ENCODE peak calls at places on chromosomes 16 and 17, in seven cellular contexts. U, R, Z, M, B, P and X are unnamed samples.

GRCh38 chr17:70366421-70366820 is 197.1 kb downstream of the KCNJ2 start:
- DNase-seq in U (no peak), R (no peak), Z (no peak), M (no peak), B (no peak), P (no peak), X (no peak)

GRCh38 chr16:9123871-9124270 is 32.4 kb downstream of the HAPSTR1 start:
- DNase-seq in U (peak), R (no peak), Z (peak), M (no peak), B (no peak), P (no peak), X (no peak)

GRCh38 chr17:77329741-77330531 is 189.2 kb downstream of the SEC14L1 start:
- DNase-seq in U (peak), R (no peak), Z (peak), M (no peak), B (no peak), P (no peak), X (peak)

GRCh38 chr17:81067331-81067730 is 32.4 kb downstream of the BAIAP2 start:
- DNase-seq in U (no peak), R (no peak), Z (no peak), M (no peak), B (no peak), P (peak), X (peak)

GRCh38 chr17:27520571-27521185 is 64.4 kb downstream of the KSR1 start:
- DNase-seq in U (no peak), R (no peak), Z (no peak), M (no peak), B (no peak), P (no peak), X (no peak)

GRCh38 chr16:52069866-52070265 is 477.1 kb downstream of the TOX3 start:
- DNase-seq in U (no peak), R (peak), Z (no peak), M (no peak), B (no peak), P (peak), X (peak)

GRCh38 chr16:17083628-17084027 is 387.1 kb downstream of the XYLT1 start:
- DNase-seq in U (no peak), R (no peak), Z (no peak), M (no peak), B (no peak), P (no peak), X (no peak)

GRCh38 chr17:20216853-20217252 is 207.7 kb downstream of the SPECC1 start:
- DNase-seq in U (no peak), R (no peak), Z (no peak), M (no peak), B (no peak), P (no peak), X (no peak)

GRCh38 chr17:30031214-30031869 is 85.3 kb upstream of the NSRP1 start:
- DNase-seq in U (no peak), R (no peak), Z (no peak), M (no peak), B (no peak), P (no peak), X (no peak)

GRCh38 chr16:14548933-14549788 is 80.9 kb downstream of the PARN start:
- DNase-seq in U (no peak), R (no peak), Z (no peak), M (no peak), B (no peak), P (no peak), X (no peak)

GRCh38 chr17:17971431-17972125 is 622 bp downstream of the TOM1L2 start:
- DNase-seq in U (peak), R (no peak), Z (peak), M (peak), B (peak), P (no peak), X (no peak)

GRCh38 chr16:83807327-83807709 is 460 bp upstream of the HSBP1 start:
- DNase-seq in U (peak), R (no peak), Z (no peak), M (no peak), B (no peak), P (no peak), X (no peak)
- H3K4me3 ChIP-seq in U (no peak), R (no peak), Z (peak), M (peak), B (peak), P (no peak), X (no peak)

GRCh38 chr17:57553525-57553924 is 191.6 kb downstream of the CCDC182 start:
- DNase-seq in U (no peak), R (no peak), Z (no peak), M (no peak), B (peak), P (peak), X (peak)
- H3K4me3 ChIP-seq in U (no peak), R (no peak), Z (no peak), M (no peak), B (no peak), P (no peak), X (peak)

GRCh38 chr16:50153648-50154368 is 702 bp downstream of the TENT4B start:
- DNase-seq in U (no peak), R (no peak), Z (peak), M (peak), B (no peak), P (no peak), X (peak)

GRCh38 chr16:50154369-50154947 is 1.4 kb downstream of the TENT4B start:
- DNase-seq in U (no peak), R (peak), Z (no peak), M (no peak), B (no peak), P (no peak), X (no peak)

GRCh38 chr16:50156590-50156989 is 3.5 kb downstream of the TENT4B start:
- DNase-seq in U (no peak), R (no peak), Z (no peak), M (no peak), B (no peak), P (no peak), X (no peak)

GRCh38 chr16:50152807-50153647 is at the start of gene TENT4B:
- DNase-seq in U (peak), R (peak), Z (peak), M (peak), B (peak), P (peak), X (peak)

DNA sequence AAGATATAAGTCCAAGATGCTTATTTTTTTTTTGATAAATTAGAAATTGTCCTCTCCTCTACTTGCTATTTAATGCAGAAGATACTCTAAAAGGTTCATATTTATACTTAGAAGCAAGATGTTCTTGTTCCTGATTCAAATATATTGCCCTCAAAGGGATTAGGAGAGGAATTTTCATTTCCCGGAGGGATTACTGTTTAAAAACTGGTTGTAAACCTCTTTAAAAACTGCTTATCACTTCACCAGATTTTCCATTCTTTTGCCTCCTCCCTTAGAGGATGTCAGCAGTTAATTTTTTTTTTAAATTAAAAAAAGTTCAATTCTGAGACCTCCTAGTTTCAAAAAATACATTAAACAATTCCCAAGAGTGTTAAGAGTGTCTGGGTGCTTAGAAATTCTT is 2.8 kb downstream of the TENT4B start:
- DNase-seq in U (no peak), R (no peak), Z (no peak), M (no peak), B (no peak), P (no peak), X (no peak)
- H3K4me3 ChIP-seq in U (no peak), R (no peak), Z (peak), M (peak), B (peak), P (no peak), X (peak)

DNA sequence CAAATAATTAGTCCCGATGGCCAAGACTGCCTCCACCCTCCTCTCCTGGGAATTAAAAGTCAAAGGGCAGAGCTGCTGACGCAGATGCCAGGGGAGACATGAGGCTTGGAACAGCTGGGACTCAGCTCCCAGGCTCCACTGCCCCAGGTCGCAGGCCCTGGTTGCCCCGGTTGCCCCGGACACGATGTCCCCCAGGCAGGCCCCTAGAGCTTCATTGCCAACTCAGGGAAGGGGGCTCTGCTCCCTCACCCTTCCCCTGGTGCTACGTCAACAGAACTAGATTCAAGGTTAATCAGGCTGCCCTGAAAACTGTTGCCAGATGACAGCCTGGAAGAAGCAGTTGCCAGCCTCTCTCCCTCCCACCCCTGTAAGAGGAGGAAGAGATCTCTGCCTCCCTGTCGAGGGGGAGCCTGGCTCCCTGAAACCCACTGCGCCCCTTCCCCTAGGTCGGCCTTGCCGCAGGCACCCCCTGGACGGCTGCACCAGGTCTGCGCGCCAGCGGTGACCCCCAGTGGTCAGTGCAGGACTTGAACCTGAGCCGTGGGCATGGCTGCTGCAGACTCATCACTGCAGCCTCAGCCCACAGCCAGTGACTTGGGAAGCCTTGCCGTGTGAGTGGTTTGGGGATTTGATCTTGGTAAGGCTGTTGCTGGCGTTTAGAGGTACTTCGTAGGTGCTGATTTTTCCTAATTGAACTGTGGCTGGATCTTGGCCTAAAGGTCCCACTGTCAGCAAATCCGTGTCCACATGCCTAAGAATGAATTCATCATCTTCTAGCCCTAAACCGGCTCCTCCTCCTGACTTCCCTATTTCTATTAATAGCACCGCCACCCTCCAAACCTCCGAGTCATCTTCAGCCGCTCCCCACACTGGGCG is 84.1 kb upstream of the TOB1 start:
- DNase-seq in U (peak), R (peak), Z (peak), M (peak), B (peak), P (peak), X (peak)
- H3K4me3 ChIP-seq in U (no peak), R (no peak), Z (peak), M (no peak), B (peak), P (no peak), X (no peak)

DNA sequence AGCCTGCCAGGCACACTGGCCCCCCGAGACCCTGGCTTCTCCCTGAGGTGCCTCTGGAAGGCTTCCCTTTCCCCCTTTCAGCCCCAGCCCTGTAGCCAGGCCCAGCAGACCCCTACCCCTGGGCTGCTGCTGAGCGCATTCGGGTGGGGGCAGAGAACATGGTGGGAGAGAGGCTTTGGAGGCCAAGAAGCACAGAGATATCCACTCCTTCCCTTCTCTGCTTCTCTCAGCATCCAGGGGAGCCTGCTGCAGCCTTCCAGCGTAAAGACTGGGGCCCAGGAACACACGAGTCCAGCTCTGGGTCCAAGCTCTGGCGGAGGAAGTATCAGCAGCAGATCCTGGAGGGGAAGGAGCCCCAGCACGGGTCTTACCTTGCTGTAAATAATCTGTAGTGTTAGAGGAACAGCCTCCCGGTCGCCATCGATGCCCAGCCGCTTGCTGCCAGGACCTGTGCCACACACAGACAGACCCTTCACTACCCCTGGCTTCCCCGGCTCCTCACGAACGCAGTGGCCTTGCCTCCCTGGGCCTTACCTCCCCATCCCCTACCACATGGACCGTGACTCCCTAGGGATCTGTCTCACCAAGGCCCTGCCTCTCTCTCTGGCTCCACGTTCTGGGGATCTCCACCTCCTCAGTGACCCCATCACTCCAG is 17.0 kb upstream of the PIK3R6 start:
- DNase-seq in U (no peak), R (no peak), Z (no peak), M (no peak), B (no peak), P (no peak), X (no peak)
- H3K4me3 ChIP-seq in U (no peak), R (no peak), Z (no peak), M (no peak), B (no peak), P (no peak), X (no peak)

DNA sequence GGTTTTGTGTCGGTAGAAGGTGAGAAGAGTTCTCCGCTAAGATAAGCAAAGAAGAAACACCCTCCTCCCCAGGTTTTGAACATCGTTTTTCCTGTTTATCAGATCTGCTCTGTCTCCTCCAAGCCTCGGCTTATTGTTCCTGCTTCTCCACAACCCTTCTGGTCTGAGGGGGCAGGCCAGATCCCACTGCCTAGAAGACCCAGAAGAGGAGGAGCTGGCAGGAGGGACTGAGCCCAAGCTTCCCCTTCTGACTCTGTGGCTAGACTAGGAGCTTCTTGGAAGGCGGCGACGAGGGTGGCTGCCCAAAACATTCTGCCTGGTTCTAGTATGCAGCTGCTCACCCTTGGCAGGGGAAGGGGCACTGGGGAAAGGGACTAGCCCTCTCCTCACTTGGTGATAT is 5.1 kb upstream of the HOXB5 start:
- DNase-seq in U (no peak), R (no peak), Z (no peak), M (no peak), B (no peak), P (no peak), X (no peak)
- H3K4me3 ChIP-seq in U (no peak), R (no peak), Z (peak), M (no peak), B (no peak), P (peak), X (no peak)

DNA sequence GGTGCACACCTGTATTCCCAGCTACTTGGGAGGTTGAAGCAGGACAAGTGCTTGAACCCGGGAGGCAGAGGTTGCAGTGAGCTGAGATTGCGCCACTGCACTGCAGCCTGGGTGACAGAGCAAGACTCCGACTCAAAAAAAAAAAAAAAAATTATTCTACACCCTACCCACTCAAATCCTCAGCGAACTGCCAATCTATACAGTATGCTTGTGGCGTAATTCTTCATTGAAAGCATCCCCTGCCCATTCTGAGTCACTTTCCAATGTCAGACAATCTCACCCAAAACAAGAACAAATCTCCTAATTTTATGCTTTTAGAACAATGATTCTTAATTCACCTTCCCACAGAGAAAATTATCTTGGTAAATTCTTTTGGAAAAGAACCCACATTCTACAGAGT is 12.0 kb downstream of the AMFR start:
- DNase-seq in U (no peak), R (no peak), Z (no peak), M (no peak), B (no peak), P (no peak), X (no peak)
- H3K4me3 ChIP-seq in U (no peak), R (no peak), Z (no peak), M (no peak), B (no peak), P (no peak), X (no peak)

DNA sequence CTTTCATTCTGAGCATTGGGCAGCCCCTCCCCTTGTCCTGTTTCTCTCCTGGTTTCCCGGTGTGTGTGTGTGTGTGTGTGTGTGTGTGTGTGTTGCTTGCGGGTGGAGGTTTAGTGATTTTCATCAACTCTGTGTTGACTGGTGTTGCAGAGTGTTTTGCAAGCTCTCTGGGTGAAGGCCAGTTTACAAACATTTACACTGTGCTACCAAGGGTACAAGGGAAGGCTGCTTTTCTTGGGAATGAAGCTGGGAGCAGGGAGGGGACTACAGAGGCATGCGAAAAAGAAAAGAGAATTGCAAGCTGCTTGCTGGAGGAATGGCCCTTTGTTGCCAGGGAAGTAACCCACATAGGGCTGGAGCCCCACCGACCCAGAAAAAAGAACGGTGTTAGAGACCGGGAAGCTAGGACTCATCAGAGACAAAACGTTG is 29.6 kb downstream of the HS3ST3B1 start:
- DNase-seq in U (peak), R (no peak), Z (no peak), M (no peak), B (no peak), P (no peak), X (no peak)
- H3K4me3 ChIP-seq in U (no peak), R (no peak), Z (no peak), M (no peak), B (no peak), P (no peak), X (no peak)

GRCh38 chr16:48373258-48374050 is 11.8 kb downstream of the SIAH1 start:
- DNase-seq in U (no peak), R (no peak), Z (no peak), M (no peak), B (peak), P (no peak), X (no peak)
- H3K4me3 ChIP-seq in U (no peak), R (no peak), Z (no peak), M (no peak), B (no peak), P (no peak), X (no peak)

DNA sequence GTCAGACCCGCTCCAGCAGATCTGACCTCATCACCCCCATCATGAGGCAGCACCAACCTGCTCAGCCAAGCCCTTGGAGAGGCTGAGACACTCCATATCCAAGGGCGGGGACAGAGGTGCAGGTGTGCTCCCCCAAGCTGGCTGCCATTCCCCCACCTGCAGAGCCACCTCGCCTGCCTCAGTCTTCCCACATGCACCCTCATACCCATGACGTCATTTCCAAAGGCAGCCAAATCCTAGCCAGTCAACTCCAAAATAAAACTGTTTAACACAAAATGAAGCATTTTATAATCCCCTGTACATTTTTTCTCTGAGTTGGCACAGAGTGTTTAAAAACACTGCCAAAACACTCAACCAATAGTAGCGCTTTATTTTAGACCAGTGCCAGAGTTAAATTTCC is 139.6 kb downstream of the ZNF423 start:
- DNase-seq in U (no peak), R (no peak), Z (no peak), M (no peak), B (no peak), P (no peak), X (no peak)
- H3K4me3 ChIP-seq in U (no peak), R (no peak), Z (no peak), M (no peak), B (no peak), P (no peak), X (no peak)